ENCODE peak calls at places on chromosomes 16 and 17, in ten cellular contexts. C is GM23248; P is cardiac muscle cell; G is colonic mucosa; U is ovary; X is effector memory CD4-positive, alpha-beta T cell; B is GM23338; H is small intestine; E is neuronal stem cell; S is SK-N-SH. A is an unnamed sample. For H3K4me1, the result is how much of the 10 kb centered on the place peaks cover.

GRCh38 chr17:35981908-35982330 is 622 bp upstream of the CCL16 start:
- DNase-seq in U (no peak), B (peak), C (no peak), H (peak), E (no peak), S (no peak), X (no peak), P (no peak), G (no peak), A (no peak)

GRCh38 chr16:12723681-12724080 is 80.0 kb downstream of the CPPED1 start:
- DNase-seq in H (no peak), U (no peak), E (no peak), P (no peak), G (no peak), X (no peak), S (no peak), C (no peak), B (no peak), A (no peak)

GRCh38 chr16:66167564-66168291 is 198.8 kb upstream of the CDH5 start:
- DNase-seq in C (no peak), H (no peak), P (peak), U (no peak), X (no peak), E (no peak), S (no peak), G (no peak), B (peak), A (no peak)

GRCh38 chr17:44309472-44309871 is 1.1 kb downstream of the RUNDC3A start:
- DNase-seq in X (no peak), S (no peak), U (no peak), G (no peak), E (no peak), H (no peak), P (no peak), C (no peak), B (no peak), A (no peak)

GRCh38 chr16:67856927-67857546 is 9.5 kb upstream of the CENPT start:
- DNase-seq in P (no peak), U (no peak), E (no peak), H (no peak), B (no peak), C (no peak), S (no peak), X (no peak), G (no peak), A (no peak)

GRCh38 chr17:31394544-31394943 is 3.1 kb downstream of the RAB11FIP4 start:
- DNase-seq in G (peak), S (no peak), P (peak), C (peak), H (peak), X (no peak), U (peak), E (peak), B (peak), A (peak)

GRCh38 chr17:73645050-73645871 is 1.0 kb upstream of the SDK2 start:
- DNase-seq in U (no peak), B (peak), C (peak), S (peak), H (no peak), G (no peak), E (peak), X (no peak), P (peak), A (peak)

GRCh38 chr17:60526726-60527125 is 684 bp upstream of the APPBP2 start:
- DNase-seq in P (no peak), H (no peak), U (no peak), E (no peak), B (peak), G (no peak), S (peak), C (peak), X (no peak), A (no peak)

GRCh38 chr17:81254955-81255717 is 16.0 kb downstream of the NDUFAF8 start:
- DNase-seq in H (peak), E (no peak), B (peak), P (peak), U (peak), G (peak), S (no peak), C (peak), X (no peak), A (peak)

GRCh38 chr16:627458-628239 is 3.1 kb upstream of the WFIKKN1 start:
- DNase-seq in U (peak), G (peak), C (peak), E (no peak), H (no peak), P (no peak), B (no peak), X (no peak), S (no peak), A (no peak)

GRCh38 chr17:79970576-79971068 is 65.0 kb downstream of the TBC1D16 start:
- DNase-seq in B (peak), S (peak), E (no peak), X (no peak), C (peak), G (peak), U (no peak), H (no peak), P (peak), A (peak)

GRCh38 chr17:80811181-80812105 is 180.2 kb upstream of the CHMP6 start:
- DNase-seq in P (no peak), H (no peak), C (no peak), G (no peak), U (no peak), E (no peak), S (no peak), X (no peak), B (no peak), A (no peak)

GRCh38 chr17:39231587-39232551 is 6.1 kb upstream of the STAC2 start:
- DNase-seq in H (no peak), B (peak), E (no peak), G (no peak), X (peak), C (peak), P (peak), S (peak), U (no peak), A (peak)

GRCh38 chr17:59365383-59365981 is 34.0 kb downstream of the YPEL2 start:
- DNase-seq in H (no peak), B (no peak), X (no peak), U (no peak), P (peak), C (no peak), S (peak), E (peak), G (no peak), A (no peak)

GRCh38 chr17:28989028-28989427 is 16.8 kb downstream of the SEZ6 start:
- DNase-seq in X (no peak), B (no peak), U (no peak), H (no peak), S (no peak), P (no peak), E (no peak), C (no peak), G (no peak), A (no peak)

GRCh38 chr17:77373298-77374169 is 232.8 kb downstream of the SEC14L1 start:
- DNase-seq in C (peak), H (no peak), X (no peak), P (no peak), S (peak), B (peak), U (peak), E (no peak), G (no peak), A (peak)

GRCh38 chr17:65198653-65199382 is 61.6 kb downstream of the RGS9 start:
- DNase-seq in H (peak), U (no peak), P (peak), G (no peak), B (peak), C (peak), S (peak), X (no peak), E (peak), A (no peak)

GRCh38 chr16:630815-631405 is at the start of gene WFIKKN1:
- DNase-seq in H (peak), E (peak), U (peak), B (peak), X (no peak), C (peak), G (peak), S (peak), P (peak), A (no peak)

GRCh38 chr16:72807287-72807686 is 240.6 kb downstream of the ZFHX3 start:
- DNase-seq in P (no peak), C (no peak), X (no peak), U (no peak), H (no peak), G (no peak), E (no peak), S (peak), B (no peak), A (no peak)

GRCh38 chr17:64385187-64386083 is 5.2 kb downstream of the PECAM1 start:
- DNase-seq in E (no peak), U (peak), S (no peak), H (no peak), P (no peak), C (peak), X (no peak), G (no peak), B (no peak), A (peak)

GRCh38 chr16:85627102-85627834 is 14.1 kb downstream of the GSE1 start:
- DNase-seq in X (no peak), U (no peak), B (no peak), P (no peak), E (no peak), H (no peak), G (no peak), C (no peak), S (peak), A (no peak)

GRCh38 chr16:85627835-85628556 is 14.9 kb downstream of the GSE1 start:
- DNase-seq in B (no peak), C (no peak), G (no peak), S (no peak), X (no peak), E (no peak), P (peak), U (no peak), H (no peak), A (peak)

GRCh38 chr16:85629853-85630252 is 16.7 kb downstream of the GSE1 start:
- DNase-seq in X (no peak), H (no peak), P (no peak), S (no peak), B (no peak), C (no peak), G (no peak), E (no peak), U (no peak), A (no peak)

GRCh38 chr16:85629326-85629725 is 16.2 kb downstream of the GSE1 start:
- DNase-seq in E (no peak), G (no peak), H (no peak), B (no peak), C (no peak), P (no peak), S (no peak), U (no peak), X (no peak), A (peak)

GRCh38 chr16:85628651-85629050 is 15.5 kb downstream of the GSE1 start:
- DNase-seq in S (no peak), X (no peak), P (no peak), G (no peak), C (no peak), U (no peak), H (no peak), E (no peak), B (no peak), A (no peak)
- H3K27ac ChIP-seq in S (no peak), X (no peak), P (peak), G (no peak), C (no peak), U (no peak), H (no peak), E (no peak), B (no peak), A (peak)

GRCh38 chr16:17346441-17346773 is 124.4 kb downstream of the XYLT1 start:
- DNase-seq in P (no peak), G (no peak), X (no peak), B (no peak), C (no peak), H (no peak), E (no peak), S (no peak), U (no peak), A (no peak)
- H3K4me1 ChIP-seq in P (under half), G (under half), X (under half), B (under half), C (under half), H (under half), E (under half), S (under half), U (under half), A (half or more)

GRCh38 chr17:75755205-75755901 is 9.6 kb downstream of the GALK1 start:
- DNase-seq in S (peak), G (no peak), X (no peak), H (no peak), E (no peak), U (no peak), B (no peak), C (no peak), P (no peak), A (no peak)

GRCh38 chr17:75752405-75753192 is 12.4 kb downstream of the GALK1 start:
- DNase-seq in X (no peak), P (no peak), H (no peak), B (no peak), U (no peak), S (no peak), C (no peak), G (no peak), E (no peak), A (no peak)

GRCh38 chr17:75753193-75753513 is 11.8 kb downstream of the GALK1 start:
- DNase-seq in B (no peak), X (no peak), E (no peak), C (no peak), S (no peak), H (no peak), P (no peak), G (no peak), U (no peak), A (no peak)

GRCh38 chr17:75754378-75755204 is 10.4 kb downstream of the GALK1 start:
- DNase-seq in X (no peak), H (no peak), S (no peak), C (no peak), P (no peak), G (no peak), U (no peak), B (no peak), E (no peak), A (no peak)

GRCh38 chr17:75753514-75754377 is 11.2 kb downstream of the GALK1 start:
- DNase-seq in C (peak), U (peak), S (peak), G (peak), B (peak), E (peak), X (peak), P (peak), H (no peak), A (peak)
- H3K4me3 ChIP-seq in C (peak), U (peak), S (peak), G (peak), B (peak), E (peak), X (peak), P (peak), H (no peak), A (peak)

DNA sequence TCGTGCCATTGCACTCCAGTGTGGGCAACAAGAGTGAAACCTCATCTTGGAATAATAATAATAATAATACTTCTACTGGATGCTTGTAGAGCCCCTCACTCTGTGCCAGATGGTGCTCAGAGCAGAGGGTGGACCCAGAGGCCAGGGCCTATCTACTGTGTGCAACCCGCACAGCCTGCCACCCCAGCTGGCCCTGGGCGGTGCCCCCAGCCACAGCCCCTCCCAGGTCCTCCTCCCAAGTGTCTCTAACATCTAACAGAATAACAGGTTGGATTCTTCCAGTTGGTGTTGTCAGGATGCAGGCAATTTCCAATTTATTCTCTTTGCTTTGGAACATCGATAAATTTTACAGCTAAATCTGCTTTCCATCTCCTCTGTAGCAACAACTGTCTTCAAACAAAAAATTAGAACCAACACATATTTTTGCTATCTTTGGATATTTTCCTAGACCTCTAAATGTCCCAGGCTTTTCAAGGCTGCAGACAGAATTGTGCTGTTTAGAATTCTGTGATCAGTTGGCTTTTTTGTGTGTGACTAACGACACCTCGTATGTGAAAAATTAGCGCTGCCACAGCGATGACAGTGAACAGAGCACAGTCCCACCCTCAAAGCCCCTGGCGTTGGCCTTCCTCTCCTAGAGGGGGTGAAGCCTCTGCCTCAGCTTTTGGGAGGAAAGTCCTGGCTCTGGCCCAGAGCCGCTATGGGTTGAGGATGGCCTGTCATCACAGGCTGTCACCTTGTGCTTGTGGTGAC is 7.5 kb upstream of the EVPL start:
- DNase-seq in P (no peak), U (no peak), S (no peak), H (no peak), G (no peak), C (no peak), X (no peak), E (no peak), B (no peak), A (no peak)
- H3K27ac ChIP-seq in P (peak), U (no peak), S (no peak), H (no peak), G (no peak), C (no peak), X (no peak), E (no peak), B (no peak), A (no peak)

GRCh38 chr16:89038811-89039735 is 54.6 kb upstream of the ACSF3 start:
- DNase-seq in C (no peak), B (no peak), S (no peak), P (no peak), E (no peak), U (no peak), X (no peak), H (no peak), G (no peak), A (no peak)
- H3K4me1 ChIP-seq in C (under half), B (under half), S (under half), P (under half), E (under half), U (under half), X (under half), H (under half), G (under half), A (under half)

GRCh38 chr17:40821536-40821935 is 878 bp downstream of the KRT10 start:
- DNase-seq in G (no peak), U (no peak), P (no peak), X (no peak), C (peak), B (no peak), S (no peak), E (no peak), H (no peak), A (no peak)
- H3K4me3 ChIP-seq in G (no peak), U (no peak), P (no peak), X (no peak), C (no peak), B (no peak), S (no peak), E (no peak), H (no peak), A (no peak)

GRCh38 chr16:4676826-4677225 is 16.5 kb upstream of the NUDT16L1 start:
- DNase-seq in C (no peak), H (no peak), P (no peak), X (no peak), E (no peak), G (no peak), B (no peak), U (no peak), S (no peak), A (peak)
- H3K27ac ChIP-seq in C (no peak), H (no peak), P (peak), X (peak), E (no peak), G (no peak), B (no peak), U (no peak), S (no peak), A (peak)

GRCh38 chr17:62090868-62091267 is 25.8 kb upstream of the MED13 start:
- DNase-seq in P (no peak), S (no peak), E (no peak), U (no peak), H (no peak), B (no peak), X (no peak), C (no peak), G (no peak), A (no peak)
- H3K4me1 ChIP-seq in P (under half), S (under half), E (under half), U (under half), H (under half), B (under half), X (under half), C (under half), G (under half), A (under half)

GRCh38 chr17:50919321-50920040 is 53.3 kb upstream of the TOB1 start:
- DNase-seq in C (peak), X (peak), P (peak), B (peak), U (peak), G (peak), S (peak), E (peak), H (peak), A (peak)
- H3K4me3 ChIP-seq in C (no peak), X (no peak), P (no peak), B (no peak), U (no peak), G (no peak), S (no peak), E (no peak), H (no peak), A (no peak)

GRCh38 chr16:17566656-17567450 is 96.1 kb upstream of the XYLT1 start:
- DNase-seq in S (no peak), X (no peak), E (no peak), H (no peak), C (no peak), U (no peak), P (no peak), G (no peak), B (no peak), A (no peak)

GRCh38 chr16:17566075-17566474 is 95.3 kb upstream of the XYLT1 start:
- DNase-seq in H (no peak), E (no peak), P (no peak), X (no peak), S (no peak), U (no peak), G (no peak), C (no peak), B (no peak), A (no peak)

GRCh38 chr16:17565605-17566004 is 94.8 kb upstream of the XYLT1 start:
- DNase-seq in U (no peak), G (no peak), X (no peak), P (no peak), E (no peak), S (no peak), C (no peak), B (no peak), H (no peak), A (no peak)

GRCh38 chr16:17568239-17568638 is 97.5 kb upstream of the XYLT1 start:
- DNase-seq in E (no peak), H (no peak), G (no peak), S (no peak), U (no peak), C (no peak), B (no peak), P (no peak), X (no peak), A (no peak)

DNA sequence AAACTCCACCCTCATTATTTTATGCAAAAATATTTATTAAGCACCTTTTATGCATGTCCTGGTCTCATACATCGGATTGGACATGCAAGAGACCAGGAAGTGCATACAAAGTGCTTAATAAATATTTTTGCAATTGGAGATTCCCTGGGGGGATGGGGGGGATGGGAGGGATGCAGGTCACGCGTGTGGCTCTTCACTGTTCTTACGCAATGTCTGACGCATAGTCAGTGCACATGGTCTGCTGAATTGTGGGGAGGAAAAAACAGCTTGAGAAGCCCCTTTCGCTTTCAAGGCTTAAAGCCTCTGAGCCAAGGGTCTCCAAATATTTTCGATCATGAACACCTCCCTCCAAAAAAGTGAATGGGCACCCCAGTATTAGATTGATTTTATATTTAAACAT is 96.7 kb upstream of the XYLT1 start:
- DNase-seq in G (no peak), C (peak), H (no peak), P (no peak), U (no peak), E (no peak), B (no peak), S (no peak), X (no peak), A (no peak)
- H3K27ac ChIP-seq in G (no peak), C (no peak), H (no peak), P (no peak), U (no peak), E (no peak), B (no peak), S (no peak), X (no peak), A (no peak)